ENCODE peak calls at places on chromosome 4, in eight cellular contexts. One of them, this sample, is unnamed.

GRCh38 chr4:5199912-5200311 is 148.6 kb downstream of the STK32B start:
- DNase-seq in effector memory CD4-positive, alpha-beta T cell: no peak
- DNase-seq in upper lobe of right lung: no peak
- DNase-seq in aorta: no peak
- DNase-seq in lung: no peak
- DNase-seq in K562: no peak
- DNase-seq in pancreas: no peak
- DNase-seq in vagina: no peak
- DNase-seq in this sample: no peak

GRCh38 chr4:104490770-104491395 is 3.8 kb downstream of the CXXC4 start:
- DNase-seq in lung: peak; percentile 77
- DNase-seq in K562: peak; percentile 48
- DNase-seq in pancreas: peak; percentile 78
- DNase-seq in effector memory CD4-positive, alpha-beta T cell: peak; percentile 47
- DNase-seq in vagina: no peak
- DNase-seq in upper lobe of right lung: peak; percentile 88
- DNase-seq in aorta: peak; percentile 78
- DNase-seq in this sample: no peak

GRCh38 chr4:104501290-104501689 is 6.6 kb upstream of the CXXC4 start:
- DNase-seq in vagina: no peak
- DNase-seq in K562: no peak
- DNase-seq in pancreas: no peak
- DNase-seq in effector memory CD4-positive, alpha-beta T cell: no peak
- DNase-seq in aorta: no peak
- DNase-seq in upper lobe of right lung: no peak
- DNase-seq in lung: no peak
- DNase-seq in this sample: no peak

GRCh38 chr4:57378766-57379165 is 268.6 kb upstream of the IGFBP7 start:
- DNase-seq in pancreas: no peak
- DNase-seq in aorta: no peak
- DNase-seq in lung: no peak
- DNase-seq in vagina: no peak
- DNase-seq in upper lobe of right lung: no peak
- DNase-seq in K562: no peak
- DNase-seq in effector memory CD4-positive, alpha-beta T cell: no peak
- DNase-seq in this sample: peak; percentile 32

GRCh38 chr4:188428935-188429334 is 289.7 kb downstream of the TRIML1 start:
- DNase-seq in aorta: no peak
- DNase-seq in upper lobe of right lung: no peak
- DNase-seq in vagina: no peak
- DNase-seq in lung: no peak
- DNase-seq in effector memory CD4-positive, alpha-beta T cell: no peak
- DNase-seq in pancreas: peak; percentile 64
- DNase-seq in K562: no peak
- DNase-seq in this sample: no peak

GRCh38 chr4:99323761-99324160 is 2.6 kb upstream of the ADH1B start:
- DNase-seq in effector memory CD4-positive, alpha-beta T cell: no peak
- DNase-seq in vagina: no peak
- DNase-seq in pancreas: no peak
- DNase-seq in lung: no peak
- DNase-seq in upper lobe of right lung: no peak
- DNase-seq in aorta: no peak
- DNase-seq in K562: no peak
- DNase-seq in this sample: no peak

GRCh38 chr4:23885943-23886590 is 3.8 kb downstream of the PPARGC1A start:
- DNase-seq in lung: no peak
- DNase-seq in effector memory CD4-positive, alpha-beta T cell: no peak
- DNase-seq in aorta: no peak
- DNase-seq in K562: no peak
- DNase-seq in upper lobe of right lung: no peak
- DNase-seq in pancreas: no peak
- DNase-seq in vagina: no peak
- DNase-seq in this sample: no peak

GRCh38 chr4:8199594-8200301 is 658 bp downstream of the SH3TC1 start:
- DNase-seq in pancreas: no peak
- DNase-seq in upper lobe of right lung: peak; percentile 78
- DNase-seq in aorta: no peak
- DNase-seq in effector memory CD4-positive, alpha-beta T cell: no peak
- DNase-seq in K562: no peak
- DNase-seq in lung: no peak
- DNase-seq in vagina: no peak
- DNase-seq in this sample: no peak

GRCh38 chr4:99219479-99219878 is 433 bp upstream of the ADH6 start:
- DNase-seq in lung: no peak
- DNase-seq in aorta: no peak
- DNase-seq in upper lobe of right lung: no peak
- DNase-seq in vagina: no peak
- DNase-seq in K562: no peak
- DNase-seq in effector memory CD4-positive, alpha-beta T cell: no peak
- DNase-seq in pancreas: no peak
- DNase-seq in this sample: no peak

GRCh38 chr4:140097572-140097971 is 56.4 kb downstream of the MAML3 start:
- DNase-seq in aorta: no peak
- DNase-seq in pancreas: no peak
- DNase-seq in upper lobe of right lung: no peak
- DNase-seq in effector memory CD4-positive, alpha-beta T cell: no peak
- DNase-seq in lung: no peak
- DNase-seq in vagina: no peak
- DNase-seq in K562: no peak
- DNase-seq in this sample: no peak
- H3K4me1 ChIP-seq in aorta: peaks cover 6% of the 10 kb centered on the region
- H3K4me1 ChIP-seq in pancreas: peaks cover 6% of the 10 kb centered on the region
- H3K4me1 ChIP-seq in upper lobe of right lung: peaks cover 68% of the 10 kb centered on the region
- H3K4me1 ChIP-seq in effector memory CD4-positive, alpha-beta T cell: peaks cover 26% of the 10 kb centered on the region
- H3K4me1 ChIP-seq in lung: peaks cover 21% of the 10 kb centered on the region
- H3K4me1 ChIP-seq in vagina: peaks cover 68% of the 10 kb centered on the region
- H3K4me1 ChIP-seq in K562: no peaks in the 10 kb centered on the region
- H3K4me1 ChIP-seq in this sample: peaks cover 41% of the 10 kb centered on the region

GRCh38 chr4:1523907-1524636 is 117.8 kb upstream of the NKX1-1 start:
- DNase-seq in pancreas: no peak
- DNase-seq in upper lobe of right lung: peak; percentile 75
- DNase-seq in effector memory CD4-positive, alpha-beta T cell: no peak
- DNase-seq in lung: no peak
- DNase-seq in aorta: no peak
- DNase-seq in K562: no peak
- DNase-seq in vagina: no peak
- DNase-seq in this sample: no peak
- H3K27ac ChIP-seq in pancreas: no peak overlapping the region
- H3K27ac ChIP-seq in upper lobe of right lung: no peak overlapping the region
- H3K27ac ChIP-seq in effector memory CD4-positive, alpha-beta T cell: no peak overlapping the region
- H3K27ac ChIP-seq in lung: no peak overlapping the region
- H3K27ac ChIP-seq in aorta: no peak overlapping the region
- H3K27ac ChIP-seq in K562: no peak overlapping the region
- H3K27ac ChIP-seq in vagina: no peak overlapping the region
- H3K27ac ChIP-seq in this sample: no peak overlapping the region

GRCh38 chr4:120918788-120919187 is 3.7 kb downstream of the PRDM5 start:
- DNase-seq in lung: no peak
- DNase-seq in vagina: no peak
- DNase-seq in pancreas: peak; percentile 40
- DNase-seq in effector memory CD4-positive, alpha-beta T cell: no peak
- DNase-seq in upper lobe of right lung: no peak
- DNase-seq in aorta: peak; percentile 54
- DNase-seq in K562: no peak
- DNase-seq in this sample: no peak
- H3K4me1 ChIP-seq in lung: peaks cover 5% of the 10 kb centered on the region
- H3K4me1 ChIP-seq in vagina: peaks cover 27% of the 10 kb centered on the region
- H3K4me1 ChIP-seq in pancreas: peaks cover 29% of the 10 kb centered on the region
- H3K4me1 ChIP-seq in effector memory CD4-positive, alpha-beta T cell: peaks cover 14% of the 10 kb centered on the region
- H3K4me1 ChIP-seq in upper lobe of right lung: peaks cover 17% of the 10 kb centered on the region
- H3K4me1 ChIP-seq in aorta: no peaks in the 10 kb centered on the region
- H3K4me1 ChIP-seq in K562: no peaks in the 10 kb centered on the region
- H3K4me1 ChIP-seq in this sample: peaks cover 11% of the 10 kb centered on the region

GRCh38 chr4:95672811-95673210 is 124.0 kb upstream of the UNC5C start:
- DNase-seq in pancreas: no peak
- DNase-seq in vagina: no peak
- DNase-seq in upper lobe of right lung: no peak
- DNase-seq in K562: no peak
- DNase-seq in lung: no peak
- DNase-seq in effector memory CD4-positive, alpha-beta T cell: no peak
- DNase-seq in aorta: no peak
- DNase-seq in this sample: no peak

GRCh38 chr4:95675623-95676022 is 126.8 kb upstream of the UNC5C start:
- DNase-seq in effector memory CD4-positive, alpha-beta T cell: no peak
- DNase-seq in upper lobe of right lung: no peak
- DNase-seq in aorta: no peak
- DNase-seq in K562: no peak
- DNase-seq in vagina: no peak
- DNase-seq in pancreas: no peak
- DNase-seq in lung: no peak
- DNase-seq in this sample: no peak

GRCh38 chr4:95674451-95675095 is 125.8 kb upstream of the UNC5C start:
- DNase-seq in effector memory CD4-positive, alpha-beta T cell: no peak
- DNase-seq in lung: no peak
- DNase-seq in pancreas: no peak
- DNase-seq in upper lobe of right lung: no peak
- DNase-seq in K562: no peak
- DNase-seq in vagina: no peak
- DNase-seq in aorta: no peak
- DNase-seq in this sample: no peak

DNA sequence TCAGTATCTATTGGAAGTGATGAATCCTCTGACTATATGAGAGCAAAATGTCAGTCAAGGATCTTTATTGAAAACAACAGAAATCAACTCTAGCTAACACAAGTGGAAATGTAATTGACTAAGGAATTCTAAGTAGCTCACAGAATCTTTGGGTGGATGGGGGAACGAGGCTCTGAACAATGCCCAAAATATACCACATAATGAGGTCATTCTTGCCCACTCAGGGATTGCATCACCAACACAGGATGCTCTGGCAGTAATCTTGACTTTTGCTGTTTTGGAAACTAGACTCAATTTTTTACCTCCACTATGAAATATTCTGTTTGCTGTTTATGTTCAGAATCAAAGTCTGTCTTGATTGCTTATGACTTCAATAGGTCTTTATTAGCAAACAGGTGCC is 127.4 kb upstream of the UNC5C start:
- DNase-seq in vagina: no peak
- DNase-seq in pancreas: no peak
- DNase-seq in aorta: no peak
- DNase-seq in effector memory CD4-positive, alpha-beta T cell: no peak
- DNase-seq in lung: no peak
- DNase-seq in K562: no peak
- DNase-seq in upper lobe of right lung: no peak
- DNase-seq in this sample: no peak
- H3K27ac ChIP-seq in vagina: no peak overlapping the region
- H3K27ac ChIP-seq in pancreas: no peak overlapping the region
- H3K27ac ChIP-seq in aorta: no peak overlapping the region
- H3K27ac ChIP-seq in effector memory CD4-positive, alpha-beta T cell: no peak overlapping the region
- H3K27ac ChIP-seq in lung: no peak overlapping the region
- H3K27ac ChIP-seq in K562: no peak overlapping the region
- H3K27ac ChIP-seq in upper lobe of right lung: no peak overlapping the region
- H3K27ac ChIP-seq in this sample: no peak overlapping the region

GRCh38 chr4:2790583-2791517 is 2.0 kb upstream of the SH3BP2 start:
- DNase-seq in upper lobe of right lung: peak; percentile 66
- DNase-seq in effector memory CD4-positive, alpha-beta T cell: no peak
- DNase-seq in aorta: peak; percentile 70
- DNase-seq in pancreas: peak; percentile 22
- DNase-seq in lung: no peak
- DNase-seq in K562: no peak
- DNase-seq in vagina: no peak
- DNase-seq in this sample: no peak
- H3K4me1 ChIP-seq in upper lobe of right lung: peaks cover 52% of the 10 kb centered on the region
- H3K4me1 ChIP-seq in effector memory CD4-positive, alpha-beta T cell: peaks cover 47% of the 10 kb centered on the region
- H3K4me1 ChIP-seq in aorta: no peaks in the 10 kb centered on the region
- H3K4me1 ChIP-seq in pancreas: peaks cover 12% of the 10 kb centered on the region
- H3K4me1 ChIP-seq in lung: peaks cover 7% of the 10 kb centered on the region
- H3K4me1 ChIP-seq in K562: peaks cover 89% of the 10 kb centered on the region
- H3K4me1 ChIP-seq in vagina: peaks cover 51% of the 10 kb centered on the region
- H3K4me1 ChIP-seq in this sample: peaks cover 6% of the 10 kb centered on the region

GRCh38 chr4:109414938-109415337 is 18.7 kb upstream of the SEC24B start:
- DNase-seq in K562: no peak
- DNase-seq in effector memory CD4-positive, alpha-beta T cell: no peak
- DNase-seq in upper lobe of right lung: no peak
- DNase-seq in vagina: no peak
- DNase-seq in pancreas: no peak
- DNase-seq in lung: no peak
- DNase-seq in aorta: no peak
- DNase-seq in this sample: no peak
- H3K27ac ChIP-seq in K562: no peak overlapping the region
- H3K27ac ChIP-seq in effector memory CD4-positive, alpha-beta T cell: no peak overlapping the region
- H3K27ac ChIP-seq in upper lobe of right lung: no peak overlapping the region
- H3K27ac ChIP-seq in vagina: no peak overlapping the region
- H3K27ac ChIP-seq in pancreas: no peak overlapping the region
- H3K27ac ChIP-seq in lung: no peak overlapping the region
- H3K27ac ChIP-seq in aorta: no peak overlapping the region
- H3K27ac ChIP-seq in this sample: no peak overlapping the region

DNA sequence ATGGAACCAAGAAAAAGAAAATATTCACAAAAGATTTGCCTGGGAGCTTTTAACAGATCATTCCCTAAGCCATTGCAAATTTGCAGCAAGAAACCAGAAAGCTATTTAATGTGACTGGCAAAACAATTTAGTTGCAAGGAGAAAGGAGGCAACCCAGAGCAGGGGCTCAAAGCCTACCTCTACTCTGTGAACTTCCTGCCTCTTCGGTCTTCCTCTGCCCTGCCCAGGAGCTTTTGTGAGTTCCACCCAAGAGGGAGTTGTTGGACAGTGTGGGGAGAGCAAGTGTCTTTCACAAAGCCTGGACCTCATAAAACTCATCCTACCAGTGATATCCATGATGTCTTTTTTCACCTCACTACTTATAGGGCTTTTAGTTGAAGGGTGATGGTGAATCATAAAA is 107.4 kb downstream of the AFF1 start:
- DNase-seq in pancreas: no peak
- DNase-seq in aorta: no peak
- DNase-seq in effector memory CD4-positive, alpha-beta T cell: no peak
- DNase-seq in lung: no peak
- DNase-seq in K562: no peak
- DNase-seq in upper lobe of right lung: no peak
- DNase-seq in vagina: no peak
- DNase-seq in this sample: no peak
- H3K4me1 ChIP-seq in pancreas: peaks cover 33% of the 10 kb centered on the region
- H3K4me1 ChIP-seq in aorta: peaks cover 4% of the 10 kb centered on the region
- H3K4me1 ChIP-seq in effector memory CD4-positive, alpha-beta T cell: no peaks in the 10 kb centered on the region
- H3K4me1 ChIP-seq in lung: peaks cover 59% of the 10 kb centered on the region
- H3K4me1 ChIP-seq in K562: peaks cover 10% of the 10 kb centered on the region
- H3K4me1 ChIP-seq in upper lobe of right lung: peaks cover 73% of the 10 kb centered on the region
- H3K4me1 ChIP-seq in vagina: peaks cover 93% of the 10 kb centered on the region
- H3K4me1 ChIP-seq in this sample: peaks cover 27% of the 10 kb centered on the region

GRCh38 chr4:70714488-70714887 is 7.3 kb upstream of the RUFY3 start:
- DNase-seq in upper lobe of right lung: no peak
- DNase-seq in pancreas: no peak
- DNase-seq in vagina: no peak
- DNase-seq in aorta: no peak
- DNase-seq in lung: no peak
- DNase-seq in effector memory CD4-positive, alpha-beta T cell: no peak
- DNase-seq in K562: no peak
- DNase-seq in this sample: no peak
- H3K27ac ChIP-seq in upper lobe of right lung: peak overlapping the region; percentile 26
- H3K27ac ChIP-seq in pancreas: no peak overlapping the region
- H3K27ac ChIP-seq in vagina: no peak overlapping the region
- H3K27ac ChIP-seq in aorta: no peak overlapping the region
- H3K27ac ChIP-seq in lung: no peak overlapping the region
- H3K27ac ChIP-seq in effector memory CD4-positive, alpha-beta T cell: no peak overlapping the region
- H3K27ac ChIP-seq in K562: peak overlapping the region; percentile 29
- H3K27ac ChIP-seq in this sample: no peak overlapping the region

DNA sequence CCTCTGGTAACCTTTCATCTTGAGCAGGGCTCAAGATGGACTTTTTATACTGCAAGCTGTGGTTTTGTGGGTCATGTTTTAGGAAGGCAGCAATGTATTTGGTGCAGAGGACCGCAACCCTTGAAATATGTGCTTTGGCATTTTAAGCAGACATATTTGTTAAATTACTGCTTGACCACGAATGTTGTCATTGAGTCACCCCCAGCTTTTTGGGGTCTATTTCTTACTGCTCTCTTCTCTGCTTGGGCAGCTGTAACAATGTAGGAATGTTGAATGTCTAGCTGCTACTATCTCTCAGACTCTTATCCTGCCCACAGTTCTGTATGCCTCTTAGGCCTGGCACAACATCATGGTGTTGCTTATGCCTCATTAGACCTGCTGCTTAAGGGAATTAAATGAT is 6.0 kb downstream of the RBPJ start:
- DNase-seq in lung: no peak
- DNase-seq in K562: no peak
- DNase-seq in upper lobe of right lung: no peak
- DNase-seq in vagina: no peak
- DNase-seq in effector memory CD4-positive, alpha-beta T cell: no peak
- DNase-seq in aorta: no peak
- DNase-seq in pancreas: no peak
- DNase-seq in this sample: no peak
- H3K4me1 ChIP-seq in lung: peaks cover 2% of the 10 kb centered on the region
- H3K4me1 ChIP-seq in K562: peaks cover 8% of the 10 kb centered on the region
- H3K4me1 ChIP-seq in upper lobe of right lung: peaks cover 16% of the 10 kb centered on the region
- H3K4me1 ChIP-seq in vagina: peaks cover 65% of the 10 kb centered on the region
- H3K4me1 ChIP-seq in effector memory CD4-positive, alpha-beta T cell: peaks cover 14% of the 10 kb centered on the region
- H3K4me1 ChIP-seq in aorta: no peaks in the 10 kb centered on the region
- H3K4me1 ChIP-seq in pancreas: peaks cover 19% of the 10 kb centered on the region
- H3K4me1 ChIP-seq in this sample: peaks cover 10% of the 10 kb centered on the region